ENCODE peak calls at places on chromosomes 7 and 10, in seven cellular contexts. F, J, K, Y, C, M and G are unnamed samples. For H3K4me1, the result is how much of the 10 kb centered on the place peaks cover.

GRCh38 chr7:155069992-155070827 is at the start of gene HTR5A:
- DNase-seq in F (peak), J (peak), K (peak), Y (peak), C (peak), M (peak), G (peak)

GRCh38 chr7:29639386-29639785 is 75.8 kb downstream of the PRR15 start:
- DNase-seq in F (no peak), J (no peak), K (no peak), Y (no peak), C (no peak), M (no peak), G (no peak)

GRCh38 chr10:101897633-101898032 is 54.0 kb upstream of the KCNIP2 start:
- DNase-seq in F (peak), J (no peak), K (no peak), Y (peak), C (peak), M (no peak), G (no peak)

GRCh38 chr7:80611779-80612178 is 26.7 kb upstream of the CD36 start:
- DNase-seq in F (peak), J (peak), K (peak), Y (peak), C (peak), M (no peak), G (no peak)

GRCh38 chr10:31618541-31619291 is 299.7 kb downstream of the ZEB1 start:
- DNase-seq in F (no peak), J (peak), K (no peak), Y (no peak), C (peak), M (peak), G (no peak)

GRCh38 chr7:159139202-159139601 is 5.5 kb downstream of the VIPR2 start:
- DNase-seq in F (no peak), J (no peak), K (no peak), Y (no peak), C (no peak), M (peak), G (no peak)

GRCh38 chr10:12405342-12406320 is 56.3 kb downstream of the CAMK1D start:
- DNase-seq in F (peak), J (no peak), K (no peak), Y (peak), C (no peak), M (no peak), G (no peak)

GRCh38 chr7:44796034-44796503 is 412 bp upstream of the PPIA start:
- DNase-seq in F (no peak), J (no peak), K (no peak), Y (no peak), C (peak), M (no peak), G (peak)

GRCh38 chr7:73429218-73429617 is 4.4 kb upstream of the FZD9 start:
- DNase-seq in F (no peak), J (no peak), K (no peak), Y (peak), C (no peak), M (no peak), G (no peak)

GRCh38 chr7:77439572-77439971 is 23.4 kb upstream of the GSAP start:
- DNase-seq in F (peak), J (peak), K (peak), Y (peak), C (peak), M (no peak), G (peak)

GRCh38 chr10:92662852-92663251 is 26.9 kb upstream of the HHEX start:
- DNase-seq in F (no peak), J (no peak), K (no peak), Y (no peak), C (peak), M (no peak), G (no peak)

GRCh38 chr7:30922596-30922995 is 10.9 kb downstream of the AQP1 start:
- DNase-seq in F (no peak), J (peak), K (peak), Y (no peak), C (no peak), M (no peak), G (no peak)

GRCh38 chr7:56097700-56098099 is 4.9 kb upstream of the PHKG1 start:
- DNase-seq in F (no peak), J (no peak), K (no peak), Y (no peak), C (peak), M (peak), G (no peak)

GRCh38 chr7:153099235-153099634 is 339.7 kb downstream of the ACTR3B start:
- DNase-seq in F (no peak), J (no peak), K (no peak), Y (no peak), C (no peak), M (no peak), G (no peak)

GRCh38 chr7:27080844-27081423 is 14.9 kb downstream of the HOXA1 start:
- DNase-seq in F (no peak), J (no peak), K (no peak), Y (no peak), C (no peak), M (no peak), G (peak)

GRCh38 chr7:123548406-123548805 is 9.2 kb downstream of the NDUFA5 start:
- DNase-seq in F (no peak), J (no peak), K (no peak), Y (no peak), C (no peak), M (no peak), G (no peak)

GRCh38 chr10:34626158-34626557 is 188.9 kb downstream of the PARD3 start:
- DNase-seq in F (peak), J (no peak), K (no peak), Y (no peak), C (no peak), M (no peak), G (no peak)

GRCh38 chr10:91813251-91813650 is 15.0 kb downstream of the TNKS2 start:
- DNase-seq in F (no peak), J (no peak), K (no peak), Y (no peak), C (no peak), M (no peak), G (no peak)

GRCh38 chr10:33334170-33334838 is at the start of gene NRP1:
- DNase-seq in F (peak), J (peak), K (peak), Y (peak), C (no peak), M (peak), G (no peak)
- H3K27ac ChIP-seq in F (peak), J (peak), K (peak), Y (peak), C (peak), M (peak), G (peak)

GRCh38 chr7:115754226-115754625 is 276.3 kb downstream of the TFEC start:
- DNase-seq in F (no peak), J (no peak), K (no peak), Y (no peak), C (no peak), M (no peak), G (no peak)

GRCh38 chr7:115749924-115750323 is 280.6 kb downstream of the TFEC start:
- DNase-seq in F (no peak), J (no peak), K (peak), Y (peak), C (no peak), M (no peak), G (no peak)

GRCh38 chr7:115747174-115747573 is 283.4 kb downstream of the TFEC start:
- DNase-seq in F (no peak), J (no peak), K (no peak), Y (no peak), C (peak), M (no peak), G (no peak)

DNA sequence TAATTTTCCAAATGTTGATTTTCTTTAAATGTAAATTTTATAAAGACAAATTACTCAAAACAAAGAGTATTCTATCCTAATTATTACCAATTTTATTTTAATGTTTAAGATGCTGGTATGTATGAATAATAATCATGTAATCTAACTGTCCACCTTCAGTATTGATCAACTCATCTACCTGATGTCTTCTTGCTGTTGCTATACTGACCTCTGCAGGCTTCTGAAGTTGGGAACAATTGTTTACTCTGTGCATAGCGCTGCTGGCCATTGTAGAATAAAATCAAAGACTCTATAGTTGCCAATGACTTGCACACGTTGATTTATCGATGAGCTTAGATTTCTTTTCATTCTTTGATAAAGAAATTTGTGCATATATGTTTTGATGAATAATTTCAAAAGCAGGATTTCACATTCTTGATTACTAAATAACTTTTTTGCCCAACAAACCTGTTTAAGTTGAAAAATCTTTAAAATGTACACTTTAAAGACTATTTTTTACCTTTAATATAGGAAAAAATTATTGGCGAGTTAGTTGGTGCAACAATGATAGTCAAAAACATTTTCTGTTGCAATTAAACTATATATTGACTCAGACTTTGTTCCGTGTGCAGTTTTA is 282.3 kb downstream of the TFEC start:
- DNase-seq in F (no peak), J (no peak), K (no peak), Y (peak), C (peak), M (no peak), G (no peak)
- TF ChIP-seq CTCF in F (peak), J (peak), K (no peak), Y (peak), C (peak), M (no peak), G (peak)

GRCh38 chr7:103437623-103438022 is 8.4 kb downstream of the SLC26A5 start:
- DNase-seq in F (no peak), J (no peak), K (no peak), Y (no peak), C (no peak), M (no peak), G (no peak)

GRCh38 chr7:103445228-103446020 is 583 bp downstream of the SLC26A5 start:
- DNase-seq in F (no peak), J (no peak), K (no peak), Y (peak), C (peak), M (no peak), G (peak)

GRCh38 chr7:103439661-103440060 is 6.3 kb downstream of the SLC26A5 start:
- DNase-seq in F (no peak), J (no peak), K (no peak), Y (no peak), C (no peak), M (no peak), G (no peak)
- H3K4me1 ChIP-seq in F (under half), J (under half), K (under half), Y (under half), C (under half), M (under half), G (under half)

GRCh38 chr10:123965973-123966895 is 74.6 kb upstream of the CPXM2 start:
- DNase-seq in F (no peak), J (no peak), K (no peak), Y (no peak), C (no peak), M (no peak), G (no peak)
- H3K27ac ChIP-seq in F (no peak), J (no peak), K (no peak), Y (no peak), C (no peak), M (no peak), G (no peak)

GRCh38 chr10:23514321-23514720 is 75.4 kb downstream of the OTUD1 start:
- DNase-seq in F (no peak), J (no peak), K (no peak), Y (no peak), C (no peak), M (no peak), G (peak)

GRCh38 chr10:23512355-23513058 is 73.6 kb downstream of the OTUD1 start:
- DNase-seq in F (no peak), J (no peak), K (no peak), Y (peak), C (peak), M (no peak), G (no peak)

GRCh38 chr10:23517155-23517554 is 78.3 kb downstream of the OTUD1 start:
- DNase-seq in F (no peak), J (no peak), K (no peak), Y (no peak), C (no peak), M (no peak), G (no peak)

GRCh38 chr10:23521735-23522134 is 82.9 kb downstream of the OTUD1 start:
- DNase-seq in F (no peak), J (no peak), K (no peak), Y (no peak), C (no peak), M (no peak), G (no peak)

GRCh38 chr10:23516530-23516929 is 77.7 kb downstream of the OTUD1 start:
- DNase-seq in F (no peak), J (no peak), K (no peak), Y (peak), C (peak), M (no peak), G (no peak)
- TF ChIP-seq CTCF in F (peak), J (peak), K (peak), Y (peak), C (peak), M (peak), G (peak)

GRCh38 chr10:15201589-15202300 is 33.3 kb upstream of the NMT2 start:
- DNase-seq in F (no peak), J (no peak), K (no peak), Y (no peak), C (peak), M (no peak), G (no peak)

GRCh38 chr10:15197911-15198310 is 29.4 kb upstream of the NMT2 start:
- DNase-seq in F (no peak), J (no peak), K (no peak), Y (no peak), C (no peak), M (no peak), G (no peak)

GRCh38 chr10:15197276-15197675 is 28.8 kb upstream of the NMT2 start:
- DNase-seq in F (no peak), J (no peak), K (no peak), Y (no peak), C (peak), M (no peak), G (no peak)

GRCh38 chr10:15202639-15203038 is 34.1 kb upstream of the NMT2 start:
- DNase-seq in F (no peak), J (no peak), K (no peak), Y (no peak), C (no peak), M (no peak), G (no peak)

DNA sequence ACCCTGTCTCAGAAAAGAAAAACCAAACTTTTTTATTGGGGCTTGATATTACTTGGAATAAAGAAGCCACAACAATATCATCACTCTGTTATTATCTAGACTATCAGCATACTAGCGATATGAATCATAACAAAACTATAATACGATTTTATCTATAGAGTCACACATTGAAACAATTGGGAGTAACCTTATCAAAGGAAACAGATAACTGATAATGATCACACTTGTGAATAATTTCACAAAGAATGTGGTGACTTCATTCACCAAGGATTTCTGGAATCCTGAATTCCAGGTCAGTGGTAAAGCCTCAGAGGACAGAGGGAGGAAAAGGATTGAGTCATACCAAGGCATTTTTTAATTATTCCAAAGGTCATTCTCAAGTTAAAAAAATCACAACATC is 32.1 kb upstream of the NMT2 start:
- DNase-seq in F (no peak), J (no peak), K (no peak), Y (peak), C (peak), M (no peak), G (peak)
- H3K4me1 ChIP-seq in F (under half), J (half or more), K (under half), Y (under half), C (under half), M (under half), G (under half)

GRCh38 chr10:83012866-83013265 is 1126.4 kb upstream of the GHITM start:
- DNase-seq in F (no peak), J (no peak), K (no peak), Y (peak), C (no peak), M (no peak), G (peak)
- H3K27ac ChIP-seq in F (no peak), J (no peak), K (no peak), Y (peak), C (no peak), M (no peak), G (no peak)

GRCh38 chr10:13536674-13537366 is 8.0 kb upstream of the BEND7 start:
- DNase-seq in F (peak), J (peak), K (peak), Y (peak), C (peak), M (peak), G (no peak)
- TF ChIP-seq CTCF in F (peak), J (peak), K (peak), Y (peak), C (peak), M (no peak), G (peak)

GRCh38 chr10:120493411-120494312 is 36.6 kb downstream of the PLPP4 start:
- DNase-seq in F (no peak), J (no peak), K (no peak), Y (no peak), C (no peak), M (no peak), G (no peak)
- H3K4me1 ChIP-seq in F (under half), J (under half), K (under half), Y (under half), C (under half), M (under half), G (under half)